ENCODE peak calls at places on chromosomes 4 and X, in nine cellular contexts. One of them, this sample, is unnamed.

GRCh38 chrX:31223817-31224216 is 152.0 kb upstream of the FTHL17 start:
- DNase-seq in mucosa of descending colon: no peak
- DNase-seq in sigmoid colon: no peak
- DNase-seq in cardiac fibroblast: peak; percentile 58
- DNase-seq in ascending aorta: no peak
- DNase-seq in SK-N-SH: no peak
- DNase-seq in heart right ventricle: no peak
- DNase-seq in AG10803: peak; percentile 52
- DNase-seq in AG04450: no peak
- DNase-seq in this sample: no peak

GRCh38 chrX:77431227-77431626 is 16.0 kb upstream of the FGF16 start:
- DNase-seq in AG10803: peak; percentile 89
- DNase-seq in ascending aorta: no peak
- DNase-seq in AG04450: no peak
- DNase-seq in sigmoid colon: no peak
- DNase-seq in heart right ventricle: no peak
- DNase-seq in cardiac fibroblast: peak; percentile 67
- DNase-seq in SK-N-SH: no peak
- DNase-seq in mucosa of descending colon: no peak
- DNase-seq in this sample: no peak

GRCh38 chrX:110703641-110704040 is 92.0 kb downstream of the CHRDL1 start:
- DNase-seq in cardiac fibroblast: no peak
- DNase-seq in ascending aorta: no peak
- DNase-seq in sigmoid colon: no peak
- DNase-seq in SK-N-SH: no peak
- DNase-seq in mucosa of descending colon: no peak
- DNase-seq in AG10803: no peak
- DNase-seq in heart right ventricle: no peak
- DNase-seq in AG04450: no peak
- DNase-seq in this sample: no peak

GRCh38 chr4:184343400-184344177 is 125.9 kb upstream of the ENPP6 start:
- DNase-seq in ascending aorta: peak; percentile 85
- DNase-seq in SK-N-SH: peak; percentile 85
- DNase-seq in AG04450: peak; percentile 27
- DNase-seq in sigmoid colon: peak; percentile 88
- DNase-seq in mucosa of descending colon: peak; percentile 82
- DNase-seq in cardiac fibroblast: peak; percentile 84
- DNase-seq in AG10803: peak; percentile 72
- DNase-seq in heart right ventricle: peak; percentile 54
- DNase-seq in this sample: no peak

GRCh38 chrX:46865281-46865680 is 28.4 kb downstream of the RP2 start:
- DNase-seq in ascending aorta: no peak
- DNase-seq in SK-N-SH: no peak
- DNase-seq in mucosa of descending colon: no peak
- DNase-seq in sigmoid colon: no peak
- DNase-seq in cardiac fibroblast: peak; percentile 45
- DNase-seq in AG04450: peak; percentile 18
- DNase-seq in heart right ventricle: no peak
- DNase-seq in AG10803: peak; percentile 40
- DNase-seq in this sample: no peak

GRCh38 chr4:128285085-128286023 is 2.3 kb downstream of the PGRMC2 start:
- DNase-seq in AG04450: no peak
- DNase-seq in ascending aorta: no peak
- DNase-seq in cardiac fibroblast: peak; percentile 47
- DNase-seq in SK-N-SH: no peak
- DNase-seq in heart right ventricle: no peak
- DNase-seq in AG10803: peak; percentile 74
- DNase-seq in mucosa of descending colon: peak; percentile 44
- DNase-seq in sigmoid colon: no peak
- DNase-seq in this sample: no peak

GRCh38 chr4:22091906-22092305 is 143.3 kb upstream of the KCNIP4 start:
- DNase-seq in cardiac fibroblast: no peak
- DNase-seq in ascending aorta: no peak
- DNase-seq in heart right ventricle: no peak
- DNase-seq in AG04450: no peak
- DNase-seq in AG10803: no peak
- DNase-seq in SK-N-SH: no peak
- DNase-seq in sigmoid colon: no peak
- DNase-seq in mucosa of descending colon: no peak
- DNase-seq in this sample: no peak

GRCh38 chr4:72365016-72365415 is 204.0 kb downstream of the ADAMTS3 start:
- DNase-seq in ascending aorta: no peak
- DNase-seq in sigmoid colon: no peak
- DNase-seq in SK-N-SH: no peak
- DNase-seq in AG04450: no peak
- DNase-seq in cardiac fibroblast: no peak
- DNase-seq in heart right ventricle: no peak
- DNase-seq in mucosa of descending colon: no peak
- DNase-seq in AG10803: no peak
- DNase-seq in this sample: no peak

GRCh38 chrX:11239230-11239629 is 54.0 kb upstream of the AMELX start:
- DNase-seq in cardiac fibroblast: peak; percentile 44
- DNase-seq in mucosa of descending colon: no peak
- DNase-seq in AG10803: peak; percentile 38
- DNase-seq in SK-N-SH: peak; percentile 7
- DNase-seq in heart right ventricle: no peak
- DNase-seq in ascending aorta: no peak
- DNase-seq in sigmoid colon: no peak
- DNase-seq in AG04450: no peak
- DNase-seq in this sample: no peak

GRCh38 chr4:6940744-6941137 is 31.1 kb downstream of the TBC1D14 start:
- DNase-seq in SK-N-SH: no peak
- DNase-seq in AG04450: no peak
- DNase-seq in sigmoid colon: no peak
- DNase-seq in cardiac fibroblast: no peak
- DNase-seq in mucosa of descending colon: no peak
- DNase-seq in AG10803: no peak
- DNase-seq in ascending aorta: no peak
- DNase-seq in heart right ventricle: no peak
- DNase-seq in this sample: no peak

GRCh38 chrX:9535101-9535500 is 70.2 kb downstream of the TBL1X start:
- DNase-seq in heart right ventricle: no peak
- DNase-seq in sigmoid colon: no peak
- DNase-seq in mucosa of descending colon: no peak
- DNase-seq in SK-N-SH: no peak
- DNase-seq in cardiac fibroblast: no peak
- DNase-seq in AG04450: no peak
- DNase-seq in ascending aorta: no peak
- DNase-seq in AG10803: no peak
- DNase-seq in this sample: no peak

GRCh38 chrX:123961268-123962005 is at the start of gene STAG2:
- DNase-seq in mucosa of descending colon: peak; percentile 67
- DNase-seq in SK-N-SH: peak; percentile 66
- DNase-seq in heart right ventricle: peak; percentile 54
- DNase-seq in cardiac fibroblast: peak; percentile 93
- DNase-seq in sigmoid colon: peak; percentile 93
- DNase-seq in AG04450: peak; percentile 75
- DNase-seq in ascending aorta: peak; percentile 85
- DNase-seq in AG10803: peak; percentile 86
- DNase-seq in this sample: no peak

GRCh38 chrX:39972340-39972739 is 125.4 kb downstream of the BCOR start:
- DNase-seq in AG10803: peak; percentile 53
- DNase-seq in cardiac fibroblast: peak; percentile 21
- DNase-seq in ascending aorta: no peak
- DNase-seq in sigmoid colon: no peak
- DNase-seq in heart right ventricle: no peak
- DNase-seq in mucosa of descending colon: no peak
- DNase-seq in SK-N-SH: no peak
- DNase-seq in AG04450: no peak
- DNase-seq in this sample: no peak

GRCh38 chr4:174794706-174795105 is 34.3 kb downstream of the GLRA3 start:
- DNase-seq in heart right ventricle: no peak
- DNase-seq in AG04450: no peak
- DNase-seq in sigmoid colon: no peak
- DNase-seq in mucosa of descending colon: no peak
- DNase-seq in SK-N-SH: no peak
- DNase-seq in ascending aorta: no peak
- DNase-seq in AG10803: no peak
- DNase-seq in cardiac fibroblast: no peak
- DNase-seq in this sample: no peak

GRCh38 chr4:41178372-41179085 is 35.8 kb downstream of the APBB2 start:
- DNase-seq in AG04450: no peak
- DNase-seq in cardiac fibroblast: peak; percentile 93
- DNase-seq in mucosa of descending colon: no peak
- DNase-seq in sigmoid colon: no peak
- DNase-seq in ascending aorta: no peak
- DNase-seq in AG10803: peak; percentile 89
- DNase-seq in heart right ventricle: no peak
- DNase-seq in SK-N-SH: no peak
- DNase-seq in this sample: no peak

GRCh38 chr4:41174444-41174843 is 39.9 kb downstream of the APBB2 start:
- DNase-seq in heart right ventricle: no peak
- DNase-seq in AG10803: peak; percentile 35
- DNase-seq in mucosa of descending colon: no peak
- DNase-seq in ascending aorta: no peak
- DNase-seq in cardiac fibroblast: peak; percentile 17
- DNase-seq in SK-N-SH: no peak
- DNase-seq in AG04450: no peak
- DNase-seq in sigmoid colon: no peak
- DNase-seq in this sample: no peak

GRCh38 chr4:41179086-41179374 is 35.3 kb downstream of the APBB2 start:
- DNase-seq in sigmoid colon: no peak
- DNase-seq in heart right ventricle: no peak
- DNase-seq in AG04450: no peak
- DNase-seq in ascending aorta: no peak
- DNase-seq in mucosa of descending colon: no peak
- DNase-seq in AG10803: no peak
- DNase-seq in SK-N-SH: no peak
- DNase-seq in cardiac fibroblast: no peak
- DNase-seq in this sample: no peak

GRCh38 chr4:41176357-41176756 is 38.0 kb downstream of the APBB2 start:
- DNase-seq in mucosa of descending colon: no peak
- DNase-seq in ascending aorta: no peak
- DNase-seq in AG10803: peak; percentile 71
- DNase-seq in AG04450: no peak
- DNase-seq in sigmoid colon: no peak
- DNase-seq in SK-N-SH: no peak
- DNase-seq in cardiac fibroblast: peak; percentile 78
- DNase-seq in heart right ventricle: no peak
- DNase-seq in this sample: no peak

DNA sequence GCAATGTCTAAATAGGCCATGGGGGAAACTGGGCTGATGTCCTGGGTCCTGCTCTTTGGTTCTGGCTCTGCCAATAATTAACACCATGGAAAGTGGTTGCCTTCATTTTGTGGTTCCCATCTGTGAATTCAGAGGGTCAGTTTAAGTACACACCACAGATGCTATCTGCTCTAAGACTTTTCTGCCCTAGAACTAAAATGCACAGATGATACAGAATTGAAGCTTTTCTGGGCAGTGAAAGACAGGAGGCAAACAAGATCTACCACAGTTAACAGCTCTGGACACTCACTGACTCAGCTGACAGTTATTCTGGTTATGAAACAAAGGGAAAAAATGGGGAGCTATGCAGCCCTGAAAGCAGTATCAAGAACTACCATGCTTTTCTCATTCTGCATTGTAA is 37.3 kb downstream of the APBB2 start:
- DNase-seq in cardiac fibroblast: peak; percentile 72
- DNase-seq in ascending aorta: no peak
- DNase-seq in SK-N-SH: no peak
- DNase-seq in sigmoid colon: no peak
- DNase-seq in mucosa of descending colon: no peak
- DNase-seq in AG10803: peak; percentile 84
- DNase-seq in AG04450: no peak
- DNase-seq in heart right ventricle: no peak
- DNase-seq in this sample: no peak
- TF ChIP-seq CTCF in cardiac fibroblast: peak; percentile 18
- TF ChIP-seq CTCF in ascending aorta: peak; percentile 13
- TF ChIP-seq CTCF in SK-N-SH: peak; percentile 42
- TF ChIP-seq CTCF in sigmoid colon: no peak
- TF ChIP-seq CTCF in mucosa of descending colon: no peak
- TF ChIP-seq CTCF in AG10803: peak; percentile 51
- TF ChIP-seq CTCF in AG04450: peak; percentile 29
- TF ChIP-seq CTCF in heart right ventricle: no peak
- TF ChIP-seq CTCF in this sample: no peak

GRCh38 chrX:121307441-121307840 is 260.0 kb downstream of the GLUD2 start:
- DNase-seq in ascending aorta: no peak
- DNase-seq in AG10803: peak; percentile 33
- DNase-seq in SK-N-SH: no peak
- DNase-seq in cardiac fibroblast: peak; percentile 3
- DNase-seq in mucosa of descending colon: no peak
- DNase-seq in heart right ventricle: no peak
- DNase-seq in sigmoid colon: no peak
- DNase-seq in AG04450: no peak
- DNase-seq in this sample: no peak

GRCh38 chrX:121310820-121311219 is 263.4 kb downstream of the GLUD2 start:
- DNase-seq in ascending aorta: no peak
- DNase-seq in sigmoid colon: no peak
- DNase-seq in mucosa of descending colon: no peak
- DNase-seq in SK-N-SH: no peak
- DNase-seq in heart right ventricle: no peak
- DNase-seq in cardiac fibroblast: no peak
- DNase-seq in AG10803: no peak
- DNase-seq in AG04450: no peak
- DNase-seq in this sample: no peak

GRCh38 chrX:121308276-121308805 is 260.9 kb downstream of the GLUD2 start:
- DNase-seq in heart right ventricle: no peak
- DNase-seq in SK-N-SH: peak; percentile 1
- DNase-seq in cardiac fibroblast: peak; percentile 71
- DNase-seq in sigmoid colon: no peak
- DNase-seq in ascending aorta: no peak
- DNase-seq in AG04450: no peak
- DNase-seq in AG10803: peak; percentile 73
- DNase-seq in mucosa of descending colon: no peak
- DNase-seq in this sample: no peak
- TF ChIP-seq CTCF in heart right ventricle: peak; percentile 48
- TF ChIP-seq CTCF in SK-N-SH: peak; percentile 53
- TF ChIP-seq CTCF in cardiac fibroblast: peak; percentile 32
- TF ChIP-seq CTCF in sigmoid colon: no peak
- TF ChIP-seq CTCF in ascending aorta: peak; percentile 19
- TF ChIP-seq CTCF in AG04450: no peak
- TF ChIP-seq CTCF in AG10803: peak; percentile 61
- TF ChIP-seq CTCF in mucosa of descending colon: no peak
- TF ChIP-seq CTCF in this sample: no peak

GRCh38 chr4:123784626-123785025 is 388.0 kb downstream of the SPRY1 start:
- DNase-seq in cardiac fibroblast: no peak
- DNase-seq in AG10803: peak; percentile 81
- DNase-seq in ascending aorta: no peak
- DNase-seq in SK-N-SH: no peak
- DNase-seq in AG04450: no peak
- DNase-seq in mucosa of descending colon: no peak
- DNase-seq in sigmoid colon: no peak
- DNase-seq in heart right ventricle: no peak
- DNase-seq in this sample: no peak
- TF ChIP-seq CTCF in cardiac fibroblast: no peak
- TF ChIP-seq CTCF in AG10803: peak; percentile 30
- TF ChIP-seq CTCF in ascending aorta: no peak
- TF ChIP-seq CTCF in SK-N-SH: peak; percentile 11
- TF ChIP-seq CTCF in AG04450: peak; percentile 26
- TF ChIP-seq CTCF in mucosa of descending colon: no peak
- TF ChIP-seq CTCF in sigmoid colon: no peak
- TF ChIP-seq CTCF in heart right ventricle: no peak
- TF ChIP-seq CTCF in this sample: no peak

DNA sequence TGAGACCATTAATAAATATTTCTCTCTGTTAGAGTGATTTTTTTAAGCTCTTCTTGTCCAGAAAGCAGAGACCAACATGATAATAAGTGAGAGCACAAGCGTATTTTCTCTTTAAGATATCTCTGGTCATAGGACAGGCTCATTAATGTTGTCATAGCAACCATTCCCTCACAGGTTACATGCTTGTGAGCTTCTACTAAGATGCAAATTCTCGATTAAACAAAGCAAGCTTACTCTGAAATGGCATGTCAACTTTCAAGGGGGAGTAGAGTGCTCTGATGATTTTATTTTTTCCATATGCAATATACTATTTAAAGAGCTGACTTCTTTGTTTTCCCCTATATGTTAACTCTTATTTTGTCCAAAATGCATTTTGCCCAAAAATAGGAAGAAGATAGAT is 487.2 kb upstream of the LCORL start:
- DNase-seq in heart right ventricle: no peak
- DNase-seq in mucosa of descending colon: no peak
- DNase-seq in ascending aorta: no peak
- DNase-seq in cardiac fibroblast: no peak
- DNase-seq in sigmoid colon: no peak
- DNase-seq in AG04450: no peak
- DNase-seq in SK-N-SH: no peak
- DNase-seq in AG10803: no peak
- DNase-seq in this sample: no peak
- TF ChIP-seq CTCF in heart right ventricle: no peak
- TF ChIP-seq CTCF in mucosa of descending colon: no peak
- TF ChIP-seq CTCF in ascending aorta: no peak
- TF ChIP-seq CTCF in cardiac fibroblast: no peak
- TF ChIP-seq CTCF in sigmoid colon: no peak
- TF ChIP-seq CTCF in AG04450: no peak
- TF ChIP-seq CTCF in SK-N-SH: no peak
- TF ChIP-seq CTCF in AG10803: no peak
- TF ChIP-seq CTCF in this sample: no peak